ENCODE peak calls at places on chromosome 11, in nine cellular contexts. I is LHCN-M2, N is GM23338, G is retina, E is AG09319, Z is germinal center, M is SJSA1, F is MCF 10A, K is foreskin keratinocyte. H is an unnamed sample.

GRCh38 chr11:76787911-76788596 is 4.9 kb downstream of the TSKU start:
- DNase-seq in K (peak), Z (no peak), I (no peak), E (no peak), M (no peak), N (no peak), G (no peak), F (peak), H (no peak)

GRCh38 chr11:125390949-125391348 is 105.1 kb downstream of the FEZ1 start:
- DNase-seq in I (peak), K (no peak), M (no peak), E (no peak), G (no peak), F (no peak), Z (no peak), N (peak), H (no peak)

GRCh38 chr11:111183706-111184105 is 61.8 kb upstream of the POU2AF2 start:
- DNase-seq in M (no peak), Z (no peak), E (no peak), N (no peak), K (peak), I (no peak), F (peak), G (no peak), H (no peak)

GRCh38 chr11:31419138-31419537 is 49.5 kb downstream of the DNAJC24 start:
- DNase-seq in Z (no peak), K (no peak), F (no peak), E (no peak), G (no peak), N (no peak), I (no peak), M (no peak), H (no peak)

GRCh38 chr11:36212507-36212906 is 76.7 kb downstream of the COMMD9 start:
- DNase-seq in F (no peak), K (no peak), E (no peak), I (no peak), G (peak), Z (no peak), M (no peak), N (no peak), H (no peak)

GRCh38 chr11:83063073-83063754 is 8.5 kb downstream of the RAB30 start:
- DNase-seq in F (peak), M (no peak), N (peak), E (no peak), G (no peak), Z (peak), I (peak), K (no peak), H (no peak)

GRCh38 chr11:106133529-106133928 is 56.1 kb downstream of the AASDHPPT start:
- DNase-seq in Z (no peak), I (peak), G (no peak), K (no peak), E (no peak), M (no peak), F (peak), N (peak), H (no peak)

GRCh38 chr11:44775366-44776356 is 48.9 kb downstream of the TSPAN18 start:
- DNase-seq in G (no peak), K (no peak), F (peak), Z (peak), N (peak), E (no peak), M (no peak), I (peak), H (peak)

GRCh38 chr11:104763930-104764717 is 134.1 kb downstream of the CASP12 start:
- DNase-seq in G (no peak), M (no peak), N (no peak), K (no peak), Z (no peak), F (no peak), I (no peak), E (no peak), H (no peak)

GRCh38 chr11:28887681-28888080 is 779.5 kb downstream of the METTL15 start:
- DNase-seq in K (no peak), E (no peak), G (no peak), Z (no peak), M (no peak), F (no peak), N (no peak), I (no peak), H (no peak)

GRCh38 chr11:58905716-58906547 is 33.4 kb upstream of the GLYATL1 start:
- DNase-seq in M (peak), E (peak), I (peak), Z (no peak), G (peak), K (peak), F (peak), N (peak), H (peak)

GRCh38 chr11:117511981-117512448 is 184.4 kb downstream of the CEP164 start:
- DNase-seq in G (no peak), K (no peak), I (no peak), F (no peak), E (no peak), Z (no peak), N (no peak), M (no peak), H (no peak)

GRCh38 chr11:123566852-123567251 is 87.6 kb downstream of the SCN3B start:
- DNase-seq in G (no peak), E (no peak), F (no peak), K (no peak), Z (no peak), M (no peak), I (no peak), N (no peak), H (no peak)

GRCh38 chr11:64637346-64638016 is 46.5 kb downstream of the SLC22A12 start:
- DNase-seq in K (no peak), M (no peak), G (no peak), I (no peak), E (no peak), Z (no peak), N (no peak), F (no peak), H (no peak)

GRCh38 chr11:134439181-134439580 is 27.1 kb upstream of the B3GAT1 start:
- DNase-seq in E (no peak), K (no peak), Z (no peak), I (no peak), M (no peak), F (no peak), G (peak), N (no peak), H (no peak)

GRCh38 chr11:82315093-82315492 is 418.6 kb downstream of the FAM181B start:
- DNase-seq in M (no peak), I (no peak), Z (no peak), N (peak), E (no peak), K (no peak), G (no peak), F (peak), H (peak)

GRCh38 chr11:128894296-128894681 is 3.1 kb downstream of the KCNJ5 start:
- DNase-seq in N (no peak), Z (no peak), G (no peak), F (no peak), M (no peak), I (no peak), E (no peak), K (no peak), H (no peak)

GRCh38 chr11:63839508-63840355 is 822 bp downstream of the MARK2 start:
- DNase-seq in N (peak), F (peak), M (no peak), G (peak), Z (peak), I (no peak), K (no peak), E (no peak), H (peak)

GRCh38 chr11:75815345-75815983 is 454 bp downstream of the UVRAG start:
- DNase-seq in G (no peak), N (peak), F (no peak), I (peak), Z (peak), M (no peak), K (no peak), E (peak), H (peak)

GRCh38 chr11:113663567-113663966 is 42.5 kb downstream of the TMPRSS5 start:
- DNase-seq in Z (no peak), M (peak), F (no peak), K (no peak), N (no peak), G (no peak), E (no peak), I (peak), H (no peak)

GRCh38 chr11:11313902-11314692 is 39.0 kb downstream of the CSNK2A3 start:
- DNase-seq in I (no peak), N (no peak), F (no peak), Z (no peak), E (no peak), G (no peak), M (no peak), K (no peak), H (no peak)

GRCh38 chr11:11620966-11621880 is 582 bp downstream of the GALNT18 start:
- DNase-seq in E (no peak), N (peak), I (no peak), F (no peak), G (peak), M (no peak), K (peak), Z (peak), H (peak)

GRCh38 chr11:43922295-43922648 is 20.2 kb upstream of the C11orf96 start:
- DNase-seq in E (no peak), M (no peak), F (no peak), Z (no peak), N (no peak), K (no peak), G (no peak), I (peak), H (peak)

GRCh38 chr11:45026835-45027234 is 76.2 kb upstream of the TP53I11 start:
- DNase-seq in F (no peak), I (no peak), N (no peak), M (no peak), E (no peak), Z (no peak), G (no peak), K (no peak), H (no peak)

GRCh38 chr11:118921929-118922744 is 3.6 kb downstream of the BCL9L start:
- DNase-seq in E (peak), N (peak), I (peak), K (no peak), F (peak), Z (no peak), M (peak), G (no peak), H (no peak)

GRCh38 chr11:73978576-73979086 is 4.0 kb downstream of the UCP2 start:
- DNase-seq in I (no peak), Z (no peak), K (peak), F (no peak), E (no peak), M (no peak), G (no peak), N (no peak), H (no peak)

GRCh38 chr11:78138694-78139421 is 568 bp downstream of the ALG8 start:
- DNase-seq in G (no peak), F (peak), Z (peak), K (peak), M (no peak), N (peak), I (peak), E (no peak), H (no peak)

GRCh38 chr11:72848846-72849466 is 34.7 kb downstream of the ATG16L2 start:
- DNase-seq in E (no peak), K (no peak), M (no peak), Z (no peak), G (no peak), I (no peak), F (peak), N (peak), H (no peak)

GRCh38 chr11:44066732-44067131 is 662 bp downstream of the ACCS start:
- DNase-seq in E (peak), K (peak), G (no peak), N (no peak), I (peak), M (no peak), F (peak), Z (no peak), H (no peak)

GRCh38 chr11:27718853-27719574 is 18.8 kb upstream of the BDNF start:
- DNase-seq in E (no peak), G (peak), N (peak), K (no peak), Z (no peak), M (peak), F (peak), I (no peak), H (peak)

GRCh38 chr11:86208572-86208971 is 36.0 kb upstream of the EED start:
- DNase-seq in N (no peak), G (no peak), E (no peak), M (no peak), K (no peak), I (no peak), F (no peak), Z (no peak), H (no peak)

GRCh38 chr11:12526789-12527188 is 147.4 kb upstream of the TEAD1 start:
- DNase-seq in N (no peak), I (peak), F (no peak), K (no peak), M (no peak), E (no peak), G (no peak), Z (no peak), H (no peak)

GRCh38 chr11:13215157-13215556 is 62.4 kb upstream of the BMAL1 start:
- DNase-seq in Z (no peak), G (no peak), K (peak), I (peak), F (peak), N (no peak), M (peak), E (no peak), H (no peak)

GRCh38 chr11:84526250-84526649 is 1100.9 kb downstream of the DLG2 start:
- DNase-seq in Z (no peak), G (no peak), I (no peak), F (no peak), E (no peak), N (peak), M (no peak), K (no peak), H (no peak)

GRCh38 chr11:77198440-77198849 is 70.4 kb downstream of the MYO7A start:
- DNase-seq in N (peak), F (peak), M (no peak), G (no peak), Z (peak), I (peak), K (no peak), E (no peak), H (peak)

GRCh38 chr11:93744669-93745004 is 3.2 kb downstream of the C11orf54 start:
- DNase-seq in K (no peak), E (no peak), I (no peak), F (no peak), M (no peak), G (no peak), Z (no peak), N (no peak), H (no peak)

GRCh38 chr11:14623036-14623435 is 20.6 kb upstream of the PDE3B start:
- DNase-seq in G (no peak), N (peak), M (no peak), F (no peak), E (no peak), K (no peak), Z (no peak), I (no peak), H (no peak)

GRCh38 chr11:67404515-67405195 is 772 bp downstream of the TBC1D10C start:
- DNase-seq in F (no peak), K (no peak), G (no peak), E (no peak), N (no peak), Z (no peak), M (no peak), I (no peak), H (no peak)